ENCODE peak calls at places on chromosomes 13 and 19, in five cellular contexts. D, K, R, E and P are unnamed samples.

GRCh38 chr19:29660835-29661234 is 4.4 kb upstream of the PLEKHF1 start:
- DNase-seq in R (no peak), K (no peak), D (no peak), E (no peak), P (no peak)

GRCh38 chr19:41994521-41994971 is 516 bp upstream of the ATP1A3 start:
- DNase-seq in E (no peak), D (no peak), R (no peak), K (no peak), P (no peak)

GRCh38 chr13:99389520-99390304 is 82.5 kb upstream of the GPR183 start:
- DNase-seq in R (no peak), K (no peak), E (no peak), D (no peak), P (no peak)

GRCh38 chr19:52621376-52621775 is 16.8 kb downstream of the ZNF83 start:
- DNase-seq in E (no peak), R (no peak), K (no peak), D (no peak), P (no peak)

GRCh38 chr13:94987081-94987480 is 274.7 kb upstream of the SOX21 start:
- DNase-seq in E (no peak), R (no peak), K (no peak), D (no peak), P (no peak)

GRCh38 chr19:50255115-50255514 is 51.7 kb downstream of the MYH14 start:
- DNase-seq in K (no peak), D (no peak), R (no peak), E (no peak), P (no peak)

GRCh38 chr19:55578761-55579747 is 1.6 kb downstream of the ZNF579 start:
- DNase-seq in D (no peak), R (no peak), E (no peak), K (no peak), P (no peak)

GRCh38 chr13:84192125-84192524 is 309.9 kb upstream of the SLITRK1 start:
- DNase-seq in D (no peak), K (no peak), E (no peak), R (no peak), P (no peak)